ENCODE peak calls at places on chromosomes 13 and 19, in eight cellular contexts. S, F, N, X, W, T, O and R are unnamed samples.

GRCh38 chr19:57008432-57008831 is 111.4 kb upstream of the USP29 start:
- DNase-seq in O (no peak), T (no peak), W (no peak), F (no peak), X (no peak), S (no peak), N (no peak), R (no peak)

GRCh38 chr19:18469245-18470107 is 31.5 kb upstream of the ISYNA1 start:
- DNase-seq in S (peak; percentile 76), X (no peak), T (peak; percentile 51), N (peak; percentile 58), O (peak; percentile 53), F (no peak), W (peak; percentile 24), R (no peak)

GRCh38 chr19:39873385-39873784 is 27.2 kb upstream of the FBL start:
- DNase-seq in X (no peak), S (no peak), N (no peak), W (no peak), O (no peak), F (no peak), T (no peak), R (no peak)

GRCh38 chr19:49843265-49843664 is 7.7 kb upstream of the PTOV1 start:
- DNase-seq in W (no peak), X (no peak), F (no peak), S (no peak), T (no peak), N (no peak), O (no peak), R (no peak)

GRCh38 chr19:1655992-1656608 is 3.7 kb upstream of the TCF3 start:
- DNase-seq in F (no peak), T (no peak), S (no peak), W (no peak), X (no peak), O (no peak), N (no peak), R (no peak)

GRCh38 chr13:76331948-76332712 is 554.1 kb downstream of the KCTD12 start:
- DNase-seq in T (no peak), N (no peak), X (no peak), F (no peak), S (no peak), O (no peak), W (peak; percentile 47), R (peak; percentile 51)

GRCh38 chr19:36090930-36091695 is 19.8 kb upstream of the OVOL3 start:
- DNase-seq in N (no peak), T (no peak), F (no peak), O (no peak), X (no peak), S (no peak), W (no peak), R (no peak)

GRCh38 chr13:83796364-83796763 is 85.9 kb downstream of the SLITRK1 start:
- DNase-seq in F (no peak), N (no peak), T (no peak), X (no peak), S (no peak), W (no peak), O (no peak), R (no peak)

GRCh38 chr19:1361601-1362384 is 21.9 kb upstream of the NDUFS7 start:
- DNase-seq in X (peak; percentile 14), N (no peak), O (no peak), S (no peak), T (no peak), W (peak; percentile 69), F (no peak), R (no peak)

GRCh38 chr19:3366104-3366760 is at the start of gene NFIC:
- DNase-seq in F (no peak), S (peak; percentile 84), T (peak; percentile 21), W (peak; percentile 69), N (peak; percentile 81), O (no peak), X (peak; percentile 52), R (no peak)

GRCh38 chr13:31094331-31095015 is 67.2 kb downstream of the HSPH1 start:
- DNase-seq in F (no peak), W (no peak), T (no peak), X (no peak), S (no peak), N (no peak), O (no peak), R (no peak)

GRCh38 chr13:113157206-113157928 is 1.1 kb upstream of the PROZ start:
- DNase-seq in N (no peak), O (no peak), X (no peak), S (no peak), W (no peak), T (no peak), F (no peak), R (no peak)
- H3K4me3 ChIP-seq in N (no peak overlapping the region), O (no peak overlapping the region), X (no peak overlapping the region), S (no peak overlapping the region), W (no peak overlapping the region), T (no peak overlapping the region), F (no peak overlapping the region), R (no peak overlapping the region)

GRCh38 chr13:44930280-44930679 is 59.0 kb downstream of the NUFIP1 start:
- DNase-seq in T (no peak), W (no peak), F (no peak), S (no peak), N (no peak), O (no peak), X (no peak), R (no peak)

GRCh38 chr13:44932850-44933251 is 56.4 kb downstream of the NUFIP1 start:
- DNase-seq in S (no peak), N (no peak), O (no peak), F (no peak), X (peak; percentile 25), W (peak; percentile 84), T (no peak), R (no peak)

GRCh38 chr13:44929691-44930090 is 59.6 kb downstream of the NUFIP1 start:
- DNase-seq in X (no peak), N (no peak), F (no peak), O (no peak), W (no peak), S (no peak), T (no peak), R (no peak)

GRCh38 chr13:44932171-44932849 is 57.0 kb downstream of the NUFIP1 start:
- DNase-seq in N (no peak), X (peak; percentile 35), S (no peak), O (no peak), T (no peak), F (no peak), W (peak; percentile 71), R (no peak)

GRCh38 chr13:44930907-44931676 is 58.2 kb downstream of the NUFIP1 start:
- DNase-seq in S (no peak), T (no peak), O (no peak), F (no peak), W (peak; percentile 44), X (no peak), N (no peak), R (no peak)
- H3K4me3 ChIP-seq in S (no peak overlapping the region), T (no peak overlapping the region), O (no peak overlapping the region), F (no peak overlapping the region), W (no peak overlapping the region), X (no peak overlapping the region), N (no peak overlapping the region), R (no peak overlapping the region)

GRCh38 chr19:48646912-48647216 is 877 bp upstream of the CA11 start:
- DNase-seq in T (no peak), S (no peak), W (no peak), F (no peak), O (no peak), N (no peak), X (no peak), R (no peak)
- H3K4me3 ChIP-seq in T (no peak overlapping the region), S (no peak overlapping the region), W (no peak overlapping the region), F (peak overlapping the region; percentile 61), O (peak overlapping the region; percentile 35), N (no peak overlapping the region), X (peak overlapping the region; percentile 45), R (no peak overlapping the region)

GRCh38 chr13:77915676-77916075 is 3.0 kb downstream of the EDNRB start:
- DNase-seq in T (no peak), F (no peak), S (no peak), N (no peak), X (no peak), W (no peak), O (no peak), R (no peak)
- H3K4me3 ChIP-seq in T (no peak overlapping the region), F (peak overlapping the region; percentile 54), S (peak overlapping the region; percentile 59), N (peak overlapping the region; percentile 69), X (no peak overlapping the region), W (no peak overlapping the region), O (peak overlapping the region; percentile 63), R (no peak overlapping the region)

DNA sequence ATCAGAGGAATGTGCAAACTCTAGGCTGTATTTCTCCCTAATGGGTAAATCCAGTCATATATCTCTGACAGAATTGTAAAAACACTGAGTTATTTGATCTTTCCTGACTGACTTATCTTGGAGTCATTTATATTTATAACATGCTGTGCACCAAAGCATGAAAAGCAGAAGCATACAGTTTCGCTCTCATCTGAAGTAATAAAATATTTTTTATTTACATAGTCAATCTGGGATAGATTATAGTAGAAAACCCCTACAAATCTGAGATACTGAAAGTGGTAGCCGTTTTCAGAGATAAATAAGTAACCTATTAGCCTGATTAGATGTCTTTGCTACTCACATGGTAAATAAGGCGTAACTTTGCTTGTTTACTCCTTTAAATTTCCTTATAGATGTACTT is 35.0 kb downstream of the LRCH1 start:
- DNase-seq in O (no peak), T (no peak), W (no peak), F (no peak), X (no peak), S (no peak), N (no peak), R (no peak)
- H3K4me3 ChIP-seq in O (no peak overlapping the region), T (no peak overlapping the region), W (no peak overlapping the region), F (no peak overlapping the region), X (no peak overlapping the region), S (no peak overlapping the region), N (no peak overlapping the region), R (no peak overlapping the region)

GRCh38 chr13:101875717-101876393 is 423.4 kb downstream of the ITGBL1 start:
- DNase-seq in S (no peak), O (no peak), N (no peak), X (peak; percentile 7), T (no peak), F (no peak), W (peak; percentile 92), R (peak; percentile 89)
- H3K4me3 ChIP-seq in S (no peak overlapping the region), O (no peak overlapping the region), N (no peak overlapping the region), X (no peak overlapping the region), T (no peak overlapping the region), F (no peak overlapping the region), W (no peak overlapping the region), R (no peak overlapping the region)